ENCODE peak calls at places on chromosomes 7 and 10, in ten cellular contexts. E is HepG2, J is suprapubic skin, U is K562, D is tibial nerve, T is H1, G is esophagus muscularis mucosa, Z is SK-N-SH, X is transverse colon, F is A549. L is an unnamed sample.

GRCh38 chr7:135249901-135250300 is 16.3 kb downstream of the STRA8 start:
- DNase-seq in J (no peak), T (no peak), U (no peak), Z (no peak), F (no peak), G (no peak), X (no peak), D (no peak), E (no peak), L (no peak)

GRCh38 chr10:117946525-117947070 is 100.1 kb downstream of the RAB11FIP2 start:
- DNase-seq in F (no peak), X (no peak), J (no peak), D (no peak), G (no peak), U (no peak), Z (no peak), T (no peak), E (no peak), L (no peak)

GRCh38 chr7:102832694-102833093 is 80.1 kb upstream of the LRRC17 start:
- DNase-seq in U (no peak), J (no peak), T (no peak), E (no peak), G (no peak), D (no peak), Z (peak; percentile 47), X (no peak), F (no peak), L (no peak)

GRCh38 chr10:79390551-79391229 is 43.4 kb downstream of the PPIF start:
- DNase-seq in X (peak; percentile 28), D (no peak), U (peak; percentile 91), T (peak; percentile 40), G (no peak), E (no peak), J (peak; percentile 60), F (no peak), Z (peak; percentile 32), L (peak; percentile 83)

GRCh38 chr10:59833810-59834209 is 72.5 kb downstream of the CCDC6 start:
- DNase-seq in J (no peak), D (no peak), Z (no peak), E (no peak), T (no peak), U (peak; percentile 15), F (no peak), X (peak; percentile 38), G (no peak), L (no peak)

GRCh38 chr10:63889756-63890155 is 368.6 kb downstream of the REEP3 start:
- DNase-seq in U (no peak), X (no peak), Z (no peak), T (no peak), J (no peak), D (no peak), E (no peak), G (no peak), F (no peak), L (no peak)

GRCh38 chr10:37733822-37734221 is 123.6 kb downstream of the ZNF248 start:
- DNase-seq in U (no peak), E (no peak), F (no peak), J (no peak), X (no peak), Z (no peak), D (no peak), G (no peak), T (no peak), L (no peak)

GRCh38 chr10:12214763-12215218 is 18.8 kb downstream of the CDC123 start:
- DNase-seq in T (no peak), G (no peak), D (peak; percentile 40), Z (peak; percentile 47), J (no peak), F (peak; percentile 40), U (peak; percentile 39), X (peak; percentile 19), E (peak; percentile 39), L (peak; percentile 42)

GRCh38 chr7:139936760-139937310 is 107.8 kb downstream of the TBXAS1 start:
- DNase-seq in F (no peak), D (no peak), G (no peak), E (peak; percentile 62), T (no peak), X (no peak), Z (no peak), J (no peak), U (peak; percentile 77), L (no peak)

DNA sequence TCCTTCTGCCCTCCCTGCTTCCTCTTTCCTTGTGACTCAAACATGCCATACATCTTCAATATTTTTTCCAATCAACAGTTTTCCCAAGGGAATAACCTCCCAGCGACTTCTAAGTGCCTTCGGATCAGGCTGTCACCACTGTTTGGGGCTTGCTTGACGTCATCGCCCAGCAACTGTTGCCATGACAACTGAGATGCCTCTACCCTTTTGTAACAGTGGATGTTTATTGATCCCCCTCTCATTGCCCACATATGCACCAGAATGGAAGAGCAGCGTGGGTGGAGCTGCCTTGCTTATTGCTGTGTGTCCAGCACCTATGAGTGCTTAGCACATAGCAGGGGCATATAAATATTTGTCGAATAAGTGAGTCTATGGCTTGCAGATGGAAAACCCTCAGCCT is 14.4 kb downstream of the FFAR4 start:
- DNase-seq in J (no peak), U (no peak), F (no peak), E (no peak), D (no peak), T (no peak), G (no peak), Z (no peak), X (no peak), L (no peak)
- TF ChIP-seq EP300 in J (no peak), U (no peak), F (no peak), E (no peak), D (no peak), T (no peak), G (no peak), Z (no peak), X (no peak), L (no peak)

GRCh38 chr7:154794147-154794780 is 208.7 kb downstream of the PAXIP1 start:
- DNase-seq in D (no peak), X (peak; percentile 11), T (peak; percentile 90), J (no peak), Z (no peak), G (no peak), U (peak; percentile 78), E (no peak), F (no peak), L (no peak)
- H3K4me3 ChIP-seq in D (no peak overlapping the region), X (no peak overlapping the region), T (peak overlapping the region; percentile 25), J (peak overlapping the region; percentile 17), Z (no peak overlapping the region), G (no peak overlapping the region), U (no peak overlapping the region), E (no peak overlapping the region), F (no peak overlapping the region), L (no peak overlapping the region)

DNA sequence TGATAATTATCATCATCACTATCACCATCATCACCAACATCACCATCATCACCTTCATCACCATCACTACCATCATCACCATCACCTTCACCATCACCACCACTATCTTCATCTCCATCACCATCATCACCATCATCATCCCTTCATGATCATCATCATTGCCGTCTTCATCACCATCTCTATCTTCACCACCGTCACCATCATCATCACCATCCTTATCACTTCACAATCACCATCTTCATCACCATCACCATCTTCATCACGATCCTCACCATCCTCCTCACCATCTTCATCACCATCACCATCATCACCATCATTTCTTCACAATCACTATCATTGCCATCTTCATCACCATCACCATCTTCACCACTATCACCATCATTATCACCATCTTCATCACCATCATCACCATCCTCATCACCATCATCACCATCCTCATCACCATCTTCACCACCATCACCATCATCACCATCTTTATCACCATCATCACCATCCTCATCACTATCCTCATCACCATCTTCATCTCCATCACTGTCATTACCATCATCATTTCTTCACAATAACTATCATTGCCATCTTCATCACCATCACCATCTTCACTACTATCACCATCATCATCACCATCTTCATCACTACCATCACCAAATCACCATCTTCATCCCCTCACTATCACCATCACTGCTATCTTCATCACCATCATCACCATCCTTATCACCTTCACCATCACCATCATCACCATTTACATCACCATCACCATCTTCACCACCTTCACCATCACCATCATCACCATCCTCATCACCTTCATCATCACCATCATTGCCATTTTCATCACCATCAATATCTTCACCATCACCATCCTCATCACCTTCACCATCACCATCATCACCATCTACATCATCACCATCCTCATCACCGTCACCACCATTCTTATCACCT is 72.4 kb upstream of the DNAAF5 start:
- DNase-seq in X (no peak), U (no peak), T (no peak), Z (no peak), G (no peak), E (no peak), F (no peak), J (no peak), D (no peak), L (no peak)
- H3K9me3 ChIP-seq in X (no peaks in the 10 kb centered on the region), U (peaks cover 10% of the 10 kb centered on the region), T (peaks cover 29% of the 10 kb centered on the region), Z (no peaks in the 10 kb centered on the region), G (no peaks in the 10 kb centered on the region), E (no peaks in the 10 kb centered on the region), F (peaks cover 12% of the 10 kb centered on the region), J (no peaks in the 10 kb centered on the region), D (no peaks in the 10 kb centered on the region), L (no peaks in the 10 kb centered on the region)

DNA sequence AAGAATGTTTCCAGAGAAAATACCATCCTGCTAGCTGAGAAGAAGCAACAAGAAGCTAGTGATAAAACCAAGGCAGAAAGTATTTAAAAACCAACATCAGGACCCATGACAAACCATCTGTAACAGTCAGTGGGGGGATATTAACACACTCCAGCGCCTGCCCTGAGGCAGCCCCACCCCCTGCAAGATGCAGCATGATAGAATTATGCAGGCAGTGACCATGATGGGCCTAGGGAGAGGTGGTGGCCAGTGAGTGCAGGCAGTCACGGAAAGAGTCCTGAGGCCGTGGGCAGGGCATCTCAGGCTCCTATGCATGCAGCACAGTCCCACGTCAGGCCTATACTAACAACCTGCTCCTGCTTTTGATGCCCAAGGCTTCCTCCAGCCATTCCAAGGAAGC is 686.9 kb downstream of the GRID1 start:
- DNase-seq in U (no peak), X (no peak), E (no peak), G (no peak), D (no peak), F (no peak), J (no peak), T (no peak), Z (no peak), L (no peak)
- TF ChIP-seq EP300 in U (no peak), X (no peak), E (no peak), G (no peak), D (no peak), F (no peak), J (no peak), T (no peak), Z (no peak), L (no peak)

GRCh38 chr7:8015095-8015745 is 46.6 kb downstream of the GLCCI1 start:
- DNase-seq in J (no peak), U (no peak), X (no peak), D (no peak), E (no peak), T (no peak), Z (no peak), G (no peak), F (no peak), L (no peak)
- H3K4me3 ChIP-seq in J (no peak overlapping the region), U (no peak overlapping the region), X (no peak overlapping the region), D (no peak overlapping the region), E (no peak overlapping the region), T (no peak overlapping the region), Z (no peak overlapping the region), G (no peak overlapping the region), F (no peak overlapping the region), L (no peak overlapping the region)